ENCODE peak calls at places on chromosome 16, in four cellular contexts. X, W, J and M are unnamed samples.

GRCh38 chr16:88368994-88369393 is 13.8 kb upstream of the ZNF469 start:
- DNase-seq in X (no peak), W (no peak), J (no peak), M (no peak)

GRCh38 chr16:81686391-81687182 is 92.5 kb upstream of the PLCG2 start:
- DNase-seq in X (peak), W (no peak), J (no peak), M (no peak)

GRCh38 chr16:54066451-54067056 is 220.0 kb downstream of the IRX3 start:
- DNase-seq in X (peak), W (no peak), J (no peak), M (no peak)

GRCh38 chr16:16025214-16025968 is 76.0 kb downstream of the ABCC1 start:
- DNase-seq in X (peak), W (no peak), J (no peak), M (no peak)

GRCh38 chr16:19093631-19094541 is 19.9 kb upstream of the ITPRIPL2 start:
- DNase-seq in X (no peak), W (no peak), J (no peak), M (no peak)

GRCh38 chr16:67425581-67425980 is 5.3 kb upstream of the HSD11B2 start:
- DNase-seq in X (no peak), W (no peak), J (no peak), M (no peak)

GRCh38 chr16:83187404-83187803 is 560.6 kb downstream of the CDH13 start:
- DNase-seq in X (peak), W (no peak), J (no peak), M (no peak)

GRCh38 chr16:69150146-69150865 is 17.9 kb downstream of the UTP4 start:
- DNase-seq in X (peak), W (no peak), J (peak), M (no peak)

GRCh38 chr16:85245307-85246172 is 133.3 kb upstream of the CIBAR2 start:
- DNase-seq in X (peak), W (no peak), J (no peak), M (no peak)

GRCh38 chr16:55487048-55487803 is 8.2 kb downstream of the MMP2 start:
- DNase-seq in X (peak), W (no peak), J (no peak), M (no peak)

GRCh38 chr16:9348912-9349311 is 257.5 kb downstream of the HAPSTR1 start:
- DNase-seq in X (no peak), W (no peak), J (no peak), M (no peak)

GRCh38 chr16:10616744-10617640 is 36.6 kb upstream of the EMP2 start:
- DNase-seq in X (peak), W (peak), J (no peak), M (no peak)

DNA sequence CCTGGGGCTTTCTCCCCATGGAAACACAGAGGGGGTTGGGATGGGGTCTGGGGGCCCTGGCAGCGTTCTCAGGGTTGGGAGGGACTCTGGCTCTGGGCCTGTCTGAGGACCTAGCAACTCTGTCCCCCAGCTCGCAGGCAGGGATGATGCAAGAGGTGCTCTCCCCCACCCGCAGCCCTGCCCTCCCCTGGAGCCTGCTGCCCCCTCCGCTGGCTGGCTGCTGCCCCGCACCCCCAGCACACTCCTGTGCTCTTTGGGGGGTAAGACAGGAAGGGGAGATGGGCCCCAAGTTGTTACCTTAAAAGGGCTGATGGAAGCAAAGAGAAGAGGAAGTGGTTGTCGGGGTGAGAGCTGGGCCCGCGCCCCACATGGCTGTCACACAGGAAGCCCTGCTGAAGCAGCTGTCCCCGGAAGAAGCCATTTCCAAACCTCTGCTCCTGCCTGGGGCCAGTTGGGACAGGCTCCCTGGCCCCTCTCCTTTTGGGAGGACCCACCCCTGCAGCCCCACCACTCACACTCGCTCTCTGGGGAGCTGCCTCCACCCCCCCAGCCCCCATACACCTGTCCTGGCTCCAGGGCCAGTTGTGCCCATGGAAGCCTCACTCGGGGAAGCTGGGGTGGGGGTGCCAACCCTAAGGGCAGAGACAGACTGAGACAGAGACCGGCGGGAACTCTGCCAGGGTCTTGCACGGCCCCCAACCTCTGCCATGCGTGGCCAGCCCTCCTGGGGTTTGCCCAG is 2.5 kb downstream of the CORO1A start:
- DNase-seq in X (no peak), W (peak), J (no peak), M (peak)
- H3K4me3 ChIP-seq in X (no peak), W (peak), J (peak), M (peak)

GRCh38 chr16:22299036-22299435 is 1.8 kb downstream of the POLR3E start:
- DNase-seq in X (no peak), W (no peak), J (no peak), M (no peak)
- H3K4me3 ChIP-seq in X (no peak), W (peak), J (no peak), M (peak)

GRCh38 chr16:77327717-77328116 is 107.1 kb downstream of the ADAMTS18 start:
- DNase-seq in X (no peak), W (no peak), J (no peak), M (no peak)

GRCh38 chr16:77322757-77323156 is 112.1 kb downstream of the ADAMTS18 start:
- DNase-seq in X (no peak), W (no peak), J (no peak), M (no peak)

GRCh38 chr16:77324727-77325126 is 110.1 kb downstream of the ADAMTS18 start:
- DNase-seq in X (no peak), W (no peak), J (no peak), M (no peak)

GRCh38 chr16:77323695-77324094 is 111.1 kb downstream of the ADAMTS18 start:
- DNase-seq in X (no peak), W (no peak), J (no peak), M (no peak)
- H3K4me3 ChIP-seq in X (no peak), W (no peak), J (no peak), M (no peak)

DNA sequence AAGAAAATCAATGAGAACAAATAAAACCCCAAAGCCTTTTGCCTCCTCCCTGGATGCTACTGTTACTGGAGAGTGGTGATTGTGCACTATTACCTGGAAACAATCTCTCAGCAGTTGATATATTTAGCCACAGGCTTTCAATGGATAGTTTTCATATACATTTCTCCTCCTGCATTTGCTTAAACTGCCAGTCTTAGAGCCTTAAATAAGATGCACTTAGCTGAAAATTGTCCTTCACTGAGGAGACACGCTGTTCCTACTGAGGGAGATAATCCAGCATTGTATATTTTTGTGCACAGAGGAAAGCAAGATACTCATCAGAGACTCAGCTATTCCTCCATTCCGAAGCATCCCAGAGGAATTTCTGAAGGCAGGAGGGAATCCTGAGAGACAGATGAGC is 520.2 kb upstream of the C16orf82 start:
- DNase-seq in X (no peak), W (no peak), J (no peak), M (no peak)
- H3K4me3 ChIP-seq in X (no peak), W (no peak), J (no peak), M (no peak)

GRCh38 chr16:1532771-1533170 is 695 bp upstream of the TMEM204 start:
- DNase-seq in X (no peak), W (no peak), J (no peak), M (no peak)

GRCh38 chr16:1532081-1532760 is 1.2 kb upstream of the TMEM204 start:
- DNase-seq in X (peak), W (no peak), J (no peak), M (no peak)

GRCh38 chr16:1531638-1531910 is 1.9 kb upstream of the TMEM204 start:
- DNase-seq in X (no peak), W (no peak), J (no peak), M (no peak)

GRCh38 chr16:1530349-1530882 is 3.0 kb upstream of the TMEM204 start:
- DNase-seq in X (no peak), W (no peak), J (no peak), M (no peak)

DNA sequence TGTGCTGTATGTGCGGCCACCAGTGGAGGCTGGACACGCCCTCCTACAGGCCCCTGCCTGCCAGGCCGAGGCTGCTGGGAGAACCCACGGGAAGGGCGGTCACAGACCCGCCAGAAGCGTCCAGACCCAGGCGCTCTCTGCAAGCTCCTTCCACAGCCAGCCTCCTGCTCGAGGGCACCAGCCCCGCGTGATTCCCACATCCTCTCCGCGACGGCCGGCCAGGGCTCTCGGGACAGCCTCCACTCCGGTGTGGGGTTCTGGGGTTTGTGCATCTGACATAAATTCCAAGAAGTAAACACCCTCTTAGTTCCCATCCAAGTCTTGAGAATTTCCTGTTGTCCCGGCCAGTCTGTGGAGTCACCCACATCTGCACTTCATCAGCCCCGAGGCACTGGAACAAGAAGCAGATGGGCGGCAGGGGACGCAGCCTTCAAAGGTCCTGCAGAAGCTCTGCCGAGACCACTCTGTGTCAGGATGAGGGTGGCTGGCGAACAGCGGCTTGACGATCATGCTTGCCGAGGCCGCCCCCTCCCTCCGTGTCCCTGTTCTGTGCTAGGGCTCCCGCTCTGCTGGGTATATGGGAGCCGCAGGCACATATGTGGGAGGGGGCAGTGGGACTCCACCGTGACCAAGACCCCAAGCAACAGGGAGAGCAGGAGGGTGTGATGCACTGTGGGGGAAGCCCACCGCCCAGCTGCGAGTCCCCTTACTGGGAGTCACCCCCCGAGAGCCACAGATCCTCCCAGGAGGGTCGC is 2.4 kb upstream of the TMEM204 start:
- DNase-seq in X (peak), W (no peak), J (no peak), M (no peak)
- H3K4me3 ChIP-seq in X (no peak), W (peak), J (no peak), M (peak)